ENCODE peak calls at places on chromosomes 1 and 21, in eight cellular contexts. R is nephron progenitor cell, S is body of pancreas, G is H7, D is mucosa of gallbladder, V is astrocyte of the spinal cord, U is fibroblast of the aortic adventitia, A is T-helper 9 cell. O is an unnamed sample.

GRCh38 chr1:144101397-144102050 is 129.7 kb upstream of the FAM72C start:
- DNase-seq in R (peak), S (peak), G (no peak), D (peak), V (no peak), U (no peak), A (peak), O (peak)

GRCh38 chr1:15618685-15619525 is 1.6 kb downstream of the DDI2 start:
- DNase-seq in R (no peak), S (peak), G (no peak), D (no peak), V (peak), U (peak), A (no peak), O (no peak)

GRCh38 chr1:14852301-14852700 is 253.8 kb downstream of the KAZN start:
- DNase-seq in R (no peak), S (peak), G (no peak), D (no peak), V (no peak), U (no peak), A (no peak), O (no peak)

GRCh38 chr1:25927541-25928265 is 21.5 kb upstream of the STMN1 start:
- DNase-seq in R (peak), S (peak), G (no peak), D (no peak), V (no peak), U (no peak), A (no peak), O (peak)

GRCh38 chr1:87926131-87926828 is 597.6 kb downstream of the LMO4 start:
- DNase-seq in R (no peak), S (no peak), G (no peak), D (no peak), V (no peak), U (no peak), A (no peak), O (no peak)

GRCh38 chr21:34544032-34544496 is 32.1 kb upstream of the KCNE1 start:
- DNase-seq in R (peak), S (peak), G (peak), D (peak), V (peak), U (peak), A (peak), O (peak)

GRCh38 chr21:46111857-46112730 is 14.2 kb downstream of the COL6A2 start:
- DNase-seq in R (no peak), S (no peak), G (peak), D (no peak), V (no peak), U (no peak), A (no peak), O (no peak)

GRCh38 chr1:32151319-32151787 is 28.1 kb upstream of the TXLNA start:
- DNase-seq in R (no peak), S (no peak), G (no peak), D (no peak), V (peak), U (peak), A (no peak), O (no peak)

GRCh38 chr21:35259452-35259851 is 210.3 kb upstream of the RUNX1 start:
- DNase-seq in R (no peak), S (peak), G (no peak), D (no peak), V (no peak), U (no peak), A (no peak), O (no peak)

GRCh38 chr1:205304695-205305070 is 16.9 kb downstream of the NUAK2 start:
- DNase-seq in R (no peak), S (no peak), G (no peak), D (no peak), V (no peak), U (no peak), A (no peak), O (no peak)